ENCODE peak calls at places on chromosomes 11 and 22, in nine cellular contexts. K, C, Z, M, R, P, S, D and Q are unnamed samples.

GRCh38 chr11:125070699-125071254 is 7.7 kb downstream of the SLC37A2 start:
- DNase-seq in K (no peak), C (peak; percentile 59), Z (peak; percentile 87), M (peak; percentile 86), R (no peak), P (peak; percentile 51), S (peak; percentile 84), D (peak; percentile 100), Q (peak; percentile 89)

GRCh38 chr11:111213256-111213655 is 32.3 kb upstream of the POU2AF2 start:
- DNase-seq in K (no peak), C (no peak), Z (no peak), M (no peak), R (no peak), P (no peak), S (no peak), D (no peak), Q (no peak)

GRCh38 chr22:41285441-41285819 is 557 bp downstream of the RANGAP1 start:
- DNase-seq in K (peak; percentile 67), C (peak; percentile 75), Z (peak; percentile 69), M (peak; percentile 76), R (peak; percentile 61), P (peak; percentile 67), S (peak; percentile 85), D (peak; percentile 55), Q (peak; percentile 76)

GRCh38 chr11:35584321-35584720 is 33.9 kb upstream of the FJX1 start:
- DNase-seq in K (no peak), C (no peak), Z (no peak), M (no peak), R (no peak), P (no peak), S (peak; percentile 83), D (no peak), Q (no peak)

GRCh38 chr11:67120881-67121710 is 2.0 kb downstream of the KDM2A start:
- DNase-seq in K (no peak), C (peak; percentile 20), Z (no peak), M (peak; percentile 51), R (no peak), P (no peak), S (peak; percentile 58), D (peak; percentile 88), Q (no peak)

GRCh38 chr22:19056951-19057401 is 65.2 kb downstream of the DGCR2 start:
- DNase-seq in K (no peak), C (no peak), Z (peak; percentile 36), M (peak; percentile 54), R (no peak), P (no peak), S (no peak), D (no peak), Q (peak; percentile 48)

GRCh38 chr22:48588151-48588880 is 1239.4 kb downstream of the BRD1 start:
- DNase-seq in K (no peak), C (no peak), Z (peak; percentile 28), M (no peak), R (no peak), P (no peak), S (no peak), D (no peak), Q (no peak)

GRCh38 chr11:119288219-119288618 is 28.7 kb downstream of the MCAM start:
- DNase-seq in K (no peak), C (no peak), Z (no peak), M (no peak), R (no peak), P (no peak), S (no peak), D (no peak), Q (no peak)

GRCh38 chr11:92180226-92180625 is 44.4 kb upstream of the FAT3 start:
- DNase-seq in K (no peak), C (no peak), Z (no peak), M (no peak), R (no peak), P (no peak), S (no peak), D (no peak), Q (no peak)

GRCh38 chr11:118658372-118659313 is 20.8 kb downstream of the TREH start:
- DNase-seq in K (no peak), C (peak; percentile 47), Z (no peak), M (no peak), R (peak; percentile 40), P (peak; percentile 52), S (peak; percentile 21), D (no peak), Q (no peak)

GRCh38 chr11:34427171-34427805 is 11.4 kb upstream of the CAT start:
- DNase-seq in K (no peak), C (peak; percentile 49), Z (no peak), M (no peak), R (no peak), P (no peak), S (peak; percentile 80), D (peak; percentile 88), Q (no peak)

GRCh38 chr11:69654660-69655478 is 13.9 kb downstream of the CCND1 start:
- DNase-seq in K (no peak), C (peak; percentile 67), Z (no peak), M (peak; percentile 59), R (peak; percentile 24), P (peak; percentile 29), S (peak; percentile 49), D (no peak), Q (peak; percentile 65)

GRCh38 chr11:57641426-57641825 is 8.3 kb downstream of the YPEL4 start:
- DNase-seq in K (no peak), C (peak; percentile 59), Z (no peak), M (no peak), R (peak; percentile 71), P (no peak), S (peak; percentile 78), D (no peak), Q (no peak)

DNA sequence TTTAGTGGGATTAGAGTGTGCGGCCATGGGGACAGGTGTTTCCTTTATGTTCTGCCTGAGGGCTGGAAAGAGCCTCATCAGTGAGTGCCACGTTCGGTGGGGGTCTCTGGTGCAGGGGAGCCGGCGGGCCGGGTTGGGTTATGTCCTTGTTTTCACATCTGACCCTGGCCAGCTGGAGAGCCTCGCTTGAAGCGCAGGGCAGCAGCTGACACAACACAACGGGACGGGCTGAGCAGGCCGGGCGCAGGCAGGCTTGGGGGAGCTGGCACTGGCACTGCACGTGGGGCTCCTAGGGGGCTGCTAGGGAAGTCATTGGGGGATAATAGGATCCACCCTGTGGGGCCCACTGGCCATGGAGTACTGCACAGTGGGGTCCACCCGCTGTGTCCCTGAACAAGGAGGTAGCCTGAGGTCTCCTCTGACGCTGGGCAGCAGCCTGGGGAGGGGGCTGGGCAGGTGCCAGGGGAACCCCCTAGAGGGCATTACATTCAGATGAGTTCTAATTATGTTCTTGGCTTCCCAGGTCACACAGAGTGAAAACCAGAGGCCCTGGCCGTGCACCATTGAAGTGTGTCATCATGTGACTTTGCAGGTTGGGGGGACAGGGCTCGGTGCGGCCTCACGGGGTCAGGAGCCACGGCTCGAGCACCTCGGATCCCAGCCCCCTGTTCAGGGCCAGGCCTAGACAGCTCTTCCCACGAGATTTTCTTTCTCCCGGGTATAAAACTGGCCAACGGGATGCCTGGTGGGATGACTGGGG is 95.1 kb downstream of the KCNQ1 start:
- DNase-seq in K (no peak), C (no peak), Z (peak; percentile 35), M (peak; percentile 49), R (no peak), P (peak; percentile 29), S (no peak), D (no peak), Q (peak; percentile 57)
- H3K27me3 ChIP-seq in K (no peaks in the 10 kb centered on the region), C (no peaks in the 10 kb centered on the region), Z (no peaks in the 10 kb centered on the region), M (no peaks in the 10 kb centered on the region), R (peaks cover 40% of the 10 kb centered on the region), P (no peaks in the 10 kb centered on the region), S (no peaks in the 10 kb centered on the region), D (no peaks in the 10 kb centered on the region), Q (no peaks in the 10 kb centered on the region)

GRCh38 chr11:117614695-117615094 is 182.3 kb downstream of the DSCAML1 start:
- DNase-seq in K (no peak), C (peak; percentile 26), Z (no peak), M (peak; percentile 46), R (no peak), P (no peak), S (no peak), D (no peak), Q (peak; percentile 21)
- TF ChIP-seq CTCF in K (no peak), C (peak; percentile 45), Z (no peak), M (no peak), R (peak; percentile 39), P (no peak), S (no peak), D (no peak), Q (no peak)

GRCh38 chr22:38461414-38462081 is 6.3 kb upstream of the KDELR3 start:
- DNase-seq in K (no peak), C (peak; percentile 92), Z (peak; percentile 87), M (peak; percentile 80), R (peak; percentile 99), P (peak; percentile 84), S (peak; percentile 82), D (peak; percentile 52), Q (peak; percentile 91)
- H3K27me3 ChIP-seq in K (peaks cover 19% of the 10 kb centered on the region), C (no peaks in the 10 kb centered on the region), Z (peaks cover 45% of the 10 kb centered on the region), M (peaks cover 47% of the 10 kb centered on the region), R (peaks cover 78% of the 10 kb centered on the region), P (no peaks in the 10 kb centered on the region), S (peaks cover 35% of the 10 kb centered on the region), D (peaks cover 42% of the 10 kb centered on the region), Q (peaks cover 69% of the 10 kb centered on the region)

GRCh38 chr11:38191101-38191500 is 1593.1 kb upstream of the RAG2 start:
- DNase-seq in K (no peak), C (no peak), Z (no peak), M (no peak), R (no peak), P (no peak), S (no peak), D (no peak), Q (no peak)
- TF ChIP-seq CTCF in K (no peak), C (no peak), Z (no peak), M (no peak), R (no peak), P (no peak), S (no peak), D (no peak), Q (no peak)

DNA sequence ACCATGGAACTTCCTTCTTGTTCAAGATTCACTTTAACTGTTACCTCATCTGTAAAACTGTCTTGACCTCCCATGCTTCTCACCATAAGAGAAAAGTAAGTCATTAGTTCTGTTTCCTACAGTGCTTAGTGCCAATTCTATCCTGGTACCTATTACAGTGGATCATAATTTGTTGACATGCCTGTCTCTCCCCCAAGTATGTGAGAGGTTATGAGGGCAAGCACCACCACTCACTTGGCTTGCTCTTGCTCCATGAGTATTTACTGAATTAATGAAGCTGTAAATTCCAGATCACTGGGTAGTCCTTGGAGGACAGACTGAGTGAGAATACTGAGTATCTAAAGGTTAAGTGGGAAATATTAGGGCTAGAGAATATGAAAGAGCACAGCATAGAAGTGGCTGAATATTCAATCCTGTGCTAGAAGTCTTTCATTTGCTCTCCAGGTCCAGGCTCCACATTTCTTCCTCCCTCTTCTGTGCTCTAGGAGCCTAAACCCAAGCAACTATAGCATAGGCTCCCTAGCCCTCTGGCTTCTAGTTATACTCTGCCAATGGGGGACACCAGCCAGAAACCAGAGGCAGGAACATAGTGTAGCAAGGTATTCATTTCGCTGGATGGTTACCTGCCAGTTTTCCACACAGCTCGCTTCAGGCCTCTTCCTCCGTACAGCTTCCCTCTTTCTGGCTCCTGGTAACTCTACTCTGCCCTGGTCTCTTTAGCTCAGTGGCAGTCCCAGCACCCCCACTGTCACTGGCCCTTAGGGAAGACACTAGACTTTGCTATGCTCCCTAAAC is 118.2 kb upstream of the SLC5A12 start:
- DNase-seq in K (no peak), C (no peak), Z (no peak), M (no peak), R (no peak), P (no peak), S (no peak), D (no peak), Q (no peak)
- H3K27me3 ChIP-seq in K (no peaks in the 10 kb centered on the region), C (no peaks in the 10 kb centered on the region), Z (no peaks in the 10 kb centered on the region), M (no peaks in the 10 kb centered on the region), R (no peaks in the 10 kb centered on the region), P (no peaks in the 10 kb centered on the region), S (no peaks in the 10 kb centered on the region), D (no peaks in the 10 kb centered on the region), Q (no peaks in the 10 kb centered on the region)